ENCODE peak calls at places on chromosomes 16 and 17, in six cellular contexts. A, G, R, T, I and C are unnamed samples.

GRCh38 chr16:85484337-85485295 is 128.5 kb upstream of the GSE1 start:
- DNase-seq in I (no peak), A (peak; percentile 42), T (no peak), R (no peak), G (no peak), C (no peak)

GRCh38 chr16:87240211-87241134 is 76.7 kb downstream of the C16orf95 start:
- DNase-seq in G (no peak), R (no peak), T (no peak), I (no peak), A (no peak), C (no peak)

GRCh38 chr17:67247416-67247900 is 2.5 kb upstream of the HELZ start:
- DNase-seq in R (no peak), G (no peak), T (no peak), I (no peak), A (no peak), C (no peak)

GRCh38 chr16:69848635-69849545 is 86.8 kb downstream of the WWP2 start:
- DNase-seq in I (no peak), G (no peak), A (peak; percentile 78), T (no peak), R (no peak), C (no peak)

GRCh38 chr17:68296217-68297140 is 5.2 kb downstream of the ARSG start:
- DNase-seq in R (no peak), A (peak; percentile 49), G (no peak), I (no peak), T (no peak), C (peak; percentile 92)

GRCh38 chr17:38982858-38983746 is 15.9 kb upstream of the FBXO47 start:
- DNase-seq in G (peak; percentile 13), A (peak; percentile 49), T (no peak), R (peak; percentile 81), I (peak; percentile 85), C (peak; percentile 68)

GRCh38 chr17:51371732-51372151 is 111.4 kb downstream of the UTP18 start:
- DNase-seq in I (peak; percentile 70), R (peak; percentile 85), T (peak; percentile 28), G (peak; percentile 67), A (no peak), C (peak; percentile 52)

GRCh38 chr16:67101301-67101675 is 8.5 kb upstream of the PHAF1 start:
- DNase-seq in A (no peak), I (no peak), T (no peak), R (no peak), G (no peak), C (no peak)

GRCh38 chr17:52297230-52298010 is 138.9 kb upstream of the CA10 start:
- DNase-seq in I (peak; percentile 57), A (no peak), R (peak; percentile 5), T (no peak), G (no peak), C (no peak)

GRCh38 chr16:23283571-23283970 is 18.5 kb upstream of the SCNN1B start:
- DNase-seq in T (no peak), I (no peak), A (no peak), G (no peak), R (no peak), C (no peak)

GRCh38 chr17:39738568-39738901 is 797 bp downstream of the GRB7 start:
- DNase-seq in G (no peak), A (peak; percentile 70), T (no peak), R (peak; percentile 58), I (peak; percentile 100), C (peak; percentile 80)

GRCh38 chr16:27245276-27246231 is 23.0 kb downstream of the NSMCE1 start:
- DNase-seq in R (no peak), T (no peak), A (no peak), I (no peak), G (no peak), C (peak; percentile 74)

GRCh38 chr17:71441098-71441497 is 679.7 kb upstream of the SOX9 start:
- DNase-seq in R (no peak), A (no peak), T (no peak), I (peak; percentile 36), G (no peak), C (no peak)

GRCh38 chr16:25734473-25735100 is 42.8 kb downstream of the HS3ST4 start:
- DNase-seq in G (no peak), R (no peak), A (no peak), T (no peak), I (no peak), C (no peak)

GRCh38 chr16:19861811-19862327 is 22.8 kb downstream of the GPRC5B start:
- DNase-seq in A (no peak), G (no peak), R (peak; percentile 91), T (no peak), I (no peak), C (no peak)

GRCh38 chr16:56985288-56985961 is 3.9 kb upstream of the NLRC5 start:
- DNase-seq in A (peak; percentile 57), R (no peak), I (peak; percentile 44), G (no peak), T (no peak), C (peak; percentile 65)

GRCh38 chr16:71637398-71637797 is 11.4 kb downstream of the MARVELD3 start:
- DNase-seq in G (no peak), T (no peak), R (peak; percentile 78), I (no peak), A (no peak), C (no peak)

GRCh38 chr17:68955181-68955841 is at the start of gene ABCA8:
- DNase-seq in R (no peak), T (no peak), A (no peak), G (no peak), I (no peak), C (no peak)

GRCh38 chr16:18983565-18984424 is at the start of gene TMC7:
- DNase-seq in A (peak; percentile 83), I (peak; percentile 99), R (peak; percentile 97), T (peak; percentile 93), G (peak; percentile 71), C (peak; percentile 55)

GRCh38 chr16:76931186-76931585 is 259.8 kb upstream of the MON1B start:
- DNase-seq in R (no peak), G (no peak), T (no peak), I (no peak), A (no peak), C (no peak)

GRCh38 chr16:71645450-71645849 is 19.5 kb downstream of the MARVELD3 start:
- DNase-seq in T (no peak), R (peak; percentile 51), G (no peak), I (peak; percentile 36), A (no peak), C (no peak)

DNA sequence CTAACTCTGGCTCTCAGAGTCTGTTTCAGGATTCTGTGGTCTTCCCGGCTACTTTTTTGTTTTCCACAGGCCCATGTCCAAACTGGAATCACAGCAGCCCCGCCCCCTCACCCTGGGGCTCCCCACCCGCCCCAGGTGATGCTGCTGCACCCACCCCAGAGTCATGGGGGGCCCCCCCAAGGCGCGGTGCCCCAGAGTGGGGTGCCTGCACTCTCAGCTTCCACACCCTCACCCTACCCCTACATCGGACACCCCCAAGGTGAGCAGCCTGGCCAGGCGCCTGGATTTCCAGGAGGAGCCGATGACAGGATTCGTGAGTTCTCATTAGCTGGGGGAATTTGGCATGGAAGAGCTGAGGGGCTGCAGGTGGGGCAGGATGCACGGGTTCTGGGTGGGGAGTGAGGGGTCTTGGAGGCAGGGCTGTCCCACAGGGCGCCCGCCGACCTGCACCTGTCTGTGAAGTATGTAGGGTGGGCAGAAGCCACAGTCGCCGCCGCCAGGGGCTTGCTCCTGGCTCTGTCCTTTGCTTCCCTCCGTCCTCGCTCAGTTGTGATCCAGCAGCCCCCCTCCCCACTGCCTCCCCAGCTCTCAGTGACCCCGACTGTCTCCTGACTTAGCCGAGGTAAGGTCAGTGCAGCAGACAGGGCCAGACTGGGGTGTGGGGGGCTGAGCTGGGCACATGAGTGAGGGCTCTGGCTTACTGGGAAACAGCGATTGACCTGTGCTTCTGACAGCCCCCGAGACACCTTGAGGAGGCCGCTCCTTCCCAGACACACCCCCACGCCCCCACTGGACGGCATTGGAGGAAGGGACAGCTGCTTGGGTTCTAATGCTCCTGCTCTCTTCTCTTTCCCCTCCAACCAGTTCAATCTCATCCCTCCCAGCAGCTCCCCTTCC is 10.0 kb downstream of the TUFM start:
- DNase-seq in R (no peak), I (no peak), T (no peak), A (no peak), G (no peak), C (no peak)
- TF ChIP-seq CTCF in R (no peak), I (no peak), T (no peak), A (no peak), G (no peak), C (no peak)

GRCh38 chr16:52861614-52862022 is 191.1 kb downstream of the CHD9NB start:
- DNase-seq in I (peak; percentile 61), G (peak; percentile 3), R (peak; percentile 61), T (peak; percentile 17), A (no peak), C (no peak)
- TF ChIP-seq CTCF in I (peak; percentile 48), G (peak; percentile 53), R (peak; percentile 69), T (peak; percentile 71), A (no peak), C (no peak)

GRCh38 chr17:63573634-63574033 is 23.4 kb downstream of the DCAF7 start:
- DNase-seq in R (peak; percentile 25), T (no peak), I (no peak), A (no peak), G (no peak), C (no peak)
- TF ChIP-seq CTCF in R (peak; percentile 52), T (peak; percentile 54), I (no peak), A (no peak), G (peak; percentile 61), C (no peak)

GRCh38 chr16:68306633-68307032 is 4.1 kb downstream of the SLC7A6OS start:
- DNase-seq in R (no peak), G (no peak), T (no peak), I (no peak), A (no peak), C (no peak)

GRCh38 chr16:68311316-68311620 is 449 bp downstream of the PRMT7 start:
- DNase-seq in A (no peak), G (no peak), R (no peak), T (no peak), I (no peak), C (peak; percentile 69)

GRCh38 chr16:68313116-68313515 is 2.3 kb downstream of the PRMT7 start:
- DNase-seq in T (no peak), R (no peak), A (no peak), G (no peak), I (no peak), C (no peak)

GRCh38 chr16:68309798-68310197 is 948 bp downstream of the SLC7A6OS start:
- DNase-seq in A (no peak), R (no peak), G (no peak), I (no peak), T (no peak), C (no peak)

GRCh38 chr16:68310441-68311315 is at the start of the genes PRMT7 and SLC7A6OS:
- DNase-seq in G (peak; percentile 67), R (peak; percentile 96), I (peak; percentile 94), T (peak; percentile 78), A (peak; percentile 90), C (peak; percentile 96)
- TF ChIP-seq CTCF in G (peak; percentile 14), R (no peak), I (no peak), T (no peak), A (no peak), C (no peak)